ENCODE peak calls at places on chromosomes 1 and 21, in six cellular contexts. C, H, O, N, J and G are unnamed samples.

GRCh38 chr1:63691672-63692425 is 82.0 kb upstream of the ROR1 start:
- DNase-seq in C (peak), H (peak), O (no peak), N (peak), J (no peak), G (no peak)

GRCh38 chr1:30707412-30708360 is 15.7 kb downstream of the MATN1 start:
- DNase-seq in C (no peak), H (peak), O (peak), N (peak), J (peak), G (no peak)

GRCh38 chr1:113205980-113206766 is 133.2 kb downstream of the LRIG2 start:
- DNase-seq in C (no peak), H (no peak), O (no peak), N (no peak), J (no peak), G (no peak)

GRCh38 chr1:157154291-157154690 is 16.1 kb upstream of the ETV3 start:
- DNase-seq in C (no peak), H (no peak), O (no peak), N (no peak), J (no peak), G (no peak)

GRCh38 chr21:20783611-20784010 is 214.6 kb upstream of the NCAM2 start:
- DNase-seq in C (no peak), H (no peak), O (no peak), N (no peak), J (no peak), G (no peak)

GRCh38 chr1:27322569-27323116 is 680 bp downstream of the TMEM222 start:
- DNase-seq in C (no peak), H (no peak), O (no peak), N (no peak), J (no peak), G (no peak)

GRCh38 chr1:117825414-117825813 is 104.0 kb downstream of the GDAP2 start:
- DNase-seq in C (no peak), H (no peak), O (no peak), N (peak), J (no peak), G (no peak)

GRCh38 chr1:200938955-200939354 is 44.3 kb downstream of the INAVA start:
- DNase-seq in C (no peak), H (no peak), O (no peak), N (no peak), J (no peak), G (no peak)

GRCh38 chr1:8020032-8020431 is 6.1 kb downstream of the ERRFI1 start:
- DNase-seq in C (no peak), H (no peak), O (no peak), N (peak), J (no peak), G (no peak)

GRCh38 chr1:72281144-72281543 is 1.2 kb downstream of the NEGR1 start:
- DNase-seq in C (no peak), H (no peak), O (no peak), N (peak), J (no peak), G (no peak)

GRCh38 chr1:165418195-165418594 is 26.7 kb downstream of the RXRG start:
- DNase-seq in C (no peak), H (no peak), O (no peak), N (no peak), J (no peak), G (no peak)

GRCh38 chr1:14774225-14774624 is 175.7 kb downstream of the KAZN start:
- DNase-seq in C (no peak), H (no peak), O (no peak), N (no peak), J (no peak), G (no peak)

GRCh38 chr1:115114308-115114707 is 25.0 kb upstream of the TSPAN2 start:
- DNase-seq in C (no peak), H (no peak), O (no peak), N (peak), J (no peak), G (no peak)

GRCh38 chr1:106534612-106535011 is 521.9 kb upstream of the PRMT6 start:
- DNase-seq in C (no peak), H (no peak), O (no peak), N (no peak), J (no peak), G (no peak)

GRCh38 chr1:116510361-116510760 is 60.5 kb downstream of the CD58 start:
- DNase-seq in C (no peak), H (no peak), O (no peak), N (peak), J (no peak), G (no peak)

GRCh38 chr1:246836647-246837046 is 95.1 kb downstream of the AHCTF1 start:
- DNase-seq in C (no peak), H (no peak), O (no peak), N (no peak), J (no peak), G (no peak)

GRCh38 chr1:59947047-59947938 is 20.7 kb upstream of the CYP2J2 start:
- DNase-seq in C (peak), H (peak), O (peak), N (peak), J (peak), G (no peak)

GRCh38 chr1:27539901-27540861 is 50.2 kb upstream of the WASF2 start:
- DNase-seq in C (peak), H (no peak), O (no peak), N (peak), J (no peak), G (no peak)

GRCh38 chr1:60234761-60235160 is 161.2 kb upstream of the C1orf87 start:
- DNase-seq in C (no peak), H (no peak), O (no peak), N (no peak), J (no peak), G (no peak)